ENCODE peak calls at places on chromosomes 2 and 18, in four cellular contexts. J is sigmoid colon; I is upper lobe of right lung; T is CD8-positive, alpha-beta T cell. K is an unnamed sample.

GRCh38 chr18:53909668-53910067 is 314.8 kb downstream of the MBD2 start:
- DNase-seq in J (no peak), I (no peak), T (no peak), K (no peak)

GRCh38 chr2:168062054-168062453 is 185.3 kb downstream of the STK39 start:
- DNase-seq in J (no peak), T (no peak), I (no peak), K (no peak)

GRCh38 chr2:45265336-45265735 is 256.1 kb upstream of the SIX2 start:
- DNase-seq in J (no peak), T (no peak), I (no peak), K (no peak)

GRCh38 chr2:171410101-171410500 is 23.7 kb downstream of the METTL8 start:
- DNase-seq in T (no peak), I (no peak), J (no peak), K (no peak)

GRCh38 chr2:149192425-149192824 is 138.0 kb upstream of the LYPD6 start:
- DNase-seq in T (no peak), I (no peak), J (no peak), K (no peak)

GRCh38 chr2:226796840-226797288 is 2.8 kb downstream of the IRS1 start:
- DNase-seq in J (peak; percentile 86), I (peak; percentile 65), T (no peak), K (no peak)

GRCh38 chr2:20190170-20190569 is 34.8 kb downstream of the SDC1 start:
- DNase-seq in J (no peak), I (no peak), T (no peak), K (no peak)

GRCh38 chr18:26044807-26045206 is 45.6 kb downstream of the SS18 start:
- DNase-seq in I (no peak), T (no peak), J (no peak), K (no peak)

GRCh38 chr2:173999724-174000123 is 34.6 kb upstream of the SP3 start:
- DNase-seq in J (no peak), T (no peak), I (no peak), K (no peak)

GRCh38 chr2:164456599-164456998 is 164.7 kb downstream of the GRB14 start:
- DNase-seq in T (no peak), J (no peak), I (no peak), K (no peak)

GRCh38 chr2:121014876-121015275 is 270.1 kb downstream of the TFCP2L1 start:
- DNase-seq in T (no peak), I (no peak), J (no peak), K (no peak)

GRCh38 chr18:28149810-28150420 is 27.0 kb downstream of the CDH2 start:
- DNase-seq in I (no peak), J (no peak), T (no peak), K (no peak)

GRCh38 chr18:31065036-31065773 is 22.7 kb upstream of the DSC3 start:
- DNase-seq in T (no peak), J (no peak), I (no peak), K (no peak)

DNA sequence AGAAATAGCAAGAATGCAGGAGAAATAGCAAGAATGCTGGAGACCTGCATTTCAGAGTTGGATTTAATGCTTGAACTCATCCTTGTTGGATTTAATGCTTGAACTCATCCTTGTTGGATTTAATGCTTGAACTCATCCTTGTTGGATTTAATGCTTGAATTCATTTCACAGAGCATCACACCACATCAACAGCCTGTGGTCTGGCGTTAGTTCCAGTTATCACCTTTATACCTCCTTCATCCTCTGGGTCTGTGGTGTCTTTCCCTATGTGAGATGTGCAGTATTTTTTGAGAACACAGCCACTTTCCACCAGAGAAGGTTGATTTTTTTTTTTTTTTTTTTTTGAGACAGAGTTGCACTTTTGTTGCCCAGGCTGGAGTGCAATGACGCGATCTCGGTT is 546.4 kb upstream of the SOX11 start:
- DNase-seq in T (no peak), I (no peak), J (no peak), K (no peak)
- H3K9me3 ChIP-seq in T (no peaks in the 10 kb centered on the region), I (no peaks in the 10 kb centered on the region), J (no peaks in the 10 kb centered on the region), K (no peaks in the 10 kb centered on the region)

DNA sequence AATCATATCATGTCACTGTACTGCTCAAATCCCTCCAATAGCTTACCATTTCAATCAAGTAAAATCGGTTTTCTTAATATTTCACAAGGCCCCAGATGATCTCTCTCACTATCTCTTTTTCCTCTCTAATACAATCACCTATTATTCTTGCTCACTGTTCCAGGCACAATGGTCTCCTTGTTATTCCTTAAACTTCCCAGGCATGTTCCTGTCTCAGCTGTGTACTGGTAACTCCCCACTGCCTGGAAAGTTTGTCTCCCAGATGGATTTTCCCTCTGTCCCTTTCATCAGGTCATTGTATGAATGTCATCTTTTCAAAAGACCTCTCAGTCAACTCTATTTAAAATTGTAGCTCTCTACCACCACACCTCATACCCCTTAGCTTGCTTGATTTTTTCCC is 30.7 kb upstream of the FANCL start:
- DNase-seq in T (no peak), J (no peak), I (no peak), K (no peak)
- H3K9me3 ChIP-seq in T (no peaks in the 10 kb centered on the region), J (no peaks in the 10 kb centered on the region), I (no peaks in the 10 kb centered on the region), K (no peaks in the 10 kb centered on the region)

GRCh38 chr18:42409005-42409404 is 454.0 kb downstream of the PIK3C3 start:
- DNase-seq in I (no peak), T (no peak), J (no peak), K (no peak)
- H3K9me3 ChIP-seq in I (no peaks in the 10 kb centered on the region), T (no peaks in the 10 kb centered on the region), J (no peaks in the 10 kb centered on the region), K (no peaks in the 10 kb centered on the region)

GRCh38 chr2:33873206-33873605 is 274.1 kb upstream of the FAM98A start:
- DNase-seq in I (no peak), T (no peak), J (no peak), K (no peak)

GRCh38 chr2:33877348-33878016 is 278.4 kb upstream of the FAM98A start:
- DNase-seq in T (no peak), I (no peak), J (no peak), K (no peak)
- H3K9me3 ChIP-seq in T (no peaks in the 10 kb centered on the region), I (no peaks in the 10 kb centered on the region), J (no peaks in the 10 kb centered on the region), K (no peaks in the 10 kb centered on the region)

DNA sequence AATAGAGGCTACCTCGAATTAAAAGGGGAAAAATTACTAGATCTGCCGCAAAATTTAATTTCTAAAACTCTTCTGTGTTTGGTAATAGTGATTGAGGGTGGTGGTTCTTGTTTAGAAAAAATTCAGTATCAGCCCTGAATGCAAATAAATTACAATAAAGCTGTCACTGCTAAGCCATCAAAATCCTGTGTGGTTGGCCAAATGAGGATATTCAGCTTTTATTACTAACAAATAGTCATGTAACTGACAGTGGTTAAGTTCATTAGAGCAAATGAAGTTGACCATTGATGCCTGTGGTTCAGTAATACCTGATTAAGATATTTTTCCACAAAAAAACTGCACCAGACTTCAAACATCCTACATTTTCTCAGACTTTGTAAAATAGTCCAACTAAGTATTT is 14.4 kb downstream of the PPP1CB start:
- DNase-seq in J (no peak), I (no peak), T (no peak), K (no peak)
- H3K9me3 ChIP-seq in J (no peaks in the 10 kb centered on the region), I (no peaks in the 10 kb centered on the region), T (no peaks in the 10 kb centered on the region), K (no peaks in the 10 kb centered on the region)

DNA sequence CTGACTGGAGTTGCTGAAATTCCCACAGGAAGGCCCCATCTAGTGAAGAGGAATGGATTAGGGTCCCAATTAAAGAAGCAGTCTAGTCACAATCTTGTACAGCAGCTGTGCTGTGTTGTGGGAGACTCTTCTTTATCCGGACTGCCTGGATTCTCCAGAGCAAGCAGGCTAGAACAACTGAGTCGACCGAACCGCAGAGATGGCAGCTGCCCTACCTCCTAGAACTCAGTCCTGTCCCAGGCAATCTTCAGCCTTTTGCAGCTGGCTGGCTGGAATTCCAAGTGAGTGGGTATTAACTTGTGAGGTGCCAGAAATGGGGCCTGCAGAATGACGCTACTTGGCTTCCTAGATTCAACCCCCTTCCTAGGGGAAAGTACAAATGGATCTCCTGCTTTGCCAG is 1952.4 kb upstream of the LRRTM1 start:
- DNase-seq in T (no peak), I (no peak), J (peak; percentile 51), K (no peak)
- H3K9me3 ChIP-seq in T (peaks cover 4% of the 10 kb centered on the region), I (no peaks in the 10 kb centered on the region), J (no peaks in the 10 kb centered on the region), K (no peaks in the 10 kb centered on the region)

GRCh38 chr18:50697509-50697908 is 122.3 kb downstream of the MRO start:
- DNase-seq in I (no peak), J (peak; percentile 26), T (no peak), K (no peak)
- H3K9me3 ChIP-seq in I (no peaks in the 10 kb centered on the region), J (no peaks in the 10 kb centered on the region), T (no peaks in the 10 kb centered on the region), K (no peaks in the 10 kb centered on the region)

K was measured in effector memory CD4-positive, alpha-beta T cell.